ENCODE peak calls at places on chromosomes 2 and 18, in seven cellular contexts. D is upper lobe of right lung; L is AG04449; I is NCI-H446 treated with DMSO at 0.1 percent for 48 hours; S is activated CD4-positive, alpha-beta memory T cell treated with anti-CD3 and anti-CD28 coated beads for 36 hours; E is Ammon's horn; M is astrocyte of the spinal cord. P is an unnamed sample.

GRCh38 chr2:223896751-223897320 is 48.3 kb downstream of the WDFY1 start:
- DNase-seq in D (no peak), E (no peak), L (no peak), S (peak), M (peak), I (no peak), P (peak)

GRCh38 chr2:8409461-8410260 is 272.2 kb upstream of the ID2 start:
- DNase-seq in L (no peak), E (peak), I (no peak), D (no peak), M (no peak), S (no peak), P (no peak)

GRCh38 chr2:5617796-5618195 is 74.4 kb upstream of the SOX11 start:
- DNase-seq in D (no peak), I (no peak), S (no peak), L (no peak), M (peak), E (no peak), P (no peak)

GRCh38 chr2:150141241-150142001 is 346.0 kb downstream of the RND3 start:
- DNase-seq in I (no peak), M (peak), S (no peak), L (no peak), D (no peak), E (no peak), P (peak)

GRCh38 chr18:22309191-22309590 is 108.5 kb downstream of the CTAGE1 start:
- DNase-seq in S (no peak), I (no peak), E (no peak), D (no peak), M (peak), L (no peak), P (no peak)

GRCh38 chr2:126932966-126933555 is 34.4 kb downstream of the TEX51 start:
- DNase-seq in D (no peak), S (no peak), M (no peak), I (no peak), E (no peak), L (no peak), P (no peak)

GRCh38 chr2:17515652-17516051 is 2.6 kb downstream of the RAD51AP2 start:
- DNase-seq in D (no peak), L (no peak), M (no peak), I (no peak), S (no peak), E (no peak), P (no peak)

GRCh38 chr2:205034034-205034433 is 488.8 kb downstream of the PARD3B start:
- DNase-seq in D (no peak), I (no peak), L (no peak), S (no peak), M (no peak), E (no peak), P (peak)

GRCh38 chr2:8488001-8488738 is 193.7 kb upstream of the ID2 start:
- DNase-seq in I (no peak), S (peak), D (no peak), M (peak), E (peak), L (no peak), P (no peak)

GRCh38 chr18:55236150-55236931 is 277.1 kb upstream of the CCDC68 start:
- DNase-seq in E (peak), D (no peak), M (peak), S (no peak), L (no peak), I (no peak), P (peak)

GRCh38 chr18:32074206-32074605 is 17.5 kb upstream of the RNF138 start:
- DNase-seq in S (no peak), E (no peak), M (no peak), D (no peak), L (no peak), I (no peak), P (no peak)

GRCh38 chr18:3970929-3971328 is 484.2 kb downstream of the DLGAP1 start:
- DNase-seq in E (no peak), D (no peak), L (no peak), S (no peak), M (no peak), I (no peak), P (no peak)

GRCh38 chr18:47345996-47346395 is 94.5 kb upstream of the SKOR2 start:
- DNase-seq in E (no peak), L (no peak), D (no peak), S (no peak), M (no peak), I (peak), P (no peak)

GRCh38 chr2:231387904-231388724 is 7.4 kb upstream of the B3GNT7 start:
- DNase-seq in D (no peak), S (no peak), E (peak), L (no peak), I (no peak), M (peak), P (peak)

GRCh38 chr2:166417669-166418068 is 41.9 kb upstream of the SCN9A start:
- DNase-seq in S (no peak), I (no peak), D (no peak), E (peak), L (no peak), M (peak), P (peak)

GRCh38 chr2:108932736-108933135 is 56.3 kb downstream of the EDAR start:
- DNase-seq in I (no peak), L (no peak), E (no peak), M (no peak), D (no peak), S (no peak), P (no peak)

GRCh38 chr2:217933326-217933993 is 69.3 kb downstream of the TNS1 start:
- DNase-seq in S (no peak), L (no peak), D (no peak), I (no peak), M (no peak), E (no peak), P (no peak)

GRCh38 chr2:44531289-44531688 is 169.5 kb downstream of the CAMKMT start:
- DNase-seq in M (no peak), D (no peak), E (no peak), L (no peak), I (no peak), S (no peak), P (no peak)

GRCh38 chr18:62436636-62437519 is 85.9 kb upstream of the ZCCHC2 start:
- DNase-seq in M (peak), L (no peak), D (peak), I (no peak), E (peak), S (no peak), P (peak)

GRCh38 chr2:202681688-202682205 is 47.0 kb downstream of the FAM117B start:
- DNase-seq in I (no peak), D (no peak), E (no peak), S (no peak), L (no peak), M (no peak), P (no peak)

GRCh38 chr2:151138507-151138906 is 123.2 kb downstream of the RBM43 start:
- DNase-seq in S (no peak), D (no peak), I (no peak), M (no peak), L (peak), E (no peak), P (no peak)

GRCh38 chr18:63107931-63108330 is 211.6 kb downstream of the BCL2 start:
- DNase-seq in L (no peak), S (no peak), M (no peak), D (no peak), E (no peak), I (no peak), P (no peak)

GRCh38 chr2:68039317-68039716 is 23.5 kb downstream of the C1D start:
- DNase-seq in S (no peak), M (no peak), E (no peak), D (no peak), L (no peak), I (no peak), P (no peak)

GRCh38 chr2:197915548-197916265 is 111.3 kb downstream of the PLCL1 start:
- DNase-seq in E (no peak), M (peak), I (no peak), D (no peak), S (no peak), L (no peak), P (peak)

GRCh38 chr2:241224068-241224850 is 35.8 kb downstream of the ANO7 start:
- DNase-seq in E (peak), L (no peak), M (peak), D (no peak), I (no peak), S (no peak), P (peak)

GRCh38 chr18:78722959-78723706 is 256.5 kb upstream of the SALL3 start:
- DNase-seq in E (no peak), D (no peak), S (no peak), M (no peak), I (no peak), L (no peak), P (no peak)

GRCh38 chr18:49459404-49460171 is 857 bp downstream of the DYM start:
- DNase-seq in M (peak), L (no peak), S (peak), I (no peak), D (no peak), E (peak), P (peak)

GRCh38 chr2:99821572-99822369 is 320.6 kb downstream of the AFF3 start:
- DNase-seq in I (no peak), S (no peak), E (no peak), M (peak), D (no peak), L (no peak), P (peak)

GRCh38 chr2:1954061-1954460 is 209.7 kb upstream of the PXDN start:
- DNase-seq in S (no peak), L (no peak), I (no peak), D (no peak), E (no peak), M (no peak), P (no peak)

GRCh38 chr18:48643262-48643661 is 104.4 kb downstream of the CTIF start:
- DNase-seq in D (no peak), L (no peak), I (no peak), M (no peak), E (no peak), S (no peak), P (peak)

GRCh38 chr18:77131652-77132368 is 773 bp downstream of the MBP start:
- DNase-seq in S (peak), M (no peak), L (no peak), E (no peak), I (no peak), D (peak), P (peak)

GRCh38 chr2:149330127-149331022 is at the start of gene LYPD6:
- DNase-seq in M (peak), L (no peak), S (no peak), E (peak), D (peak), I (peak), P (peak)

GRCh38 chr2:230758566-230759480 is 46.2 kb downstream of the CAB39 start:
- DNase-seq in I (no peak), D (no peak), S (no peak), L (peak), E (no peak), M (peak), P (peak)

GRCh38 chr2:224417361-224417729 is 15.4 kb upstream of the FAM124B start:
- DNase-seq in E (no peak), D (no peak), L (no peak), S (no peak), M (no peak), I (no peak), P (no peak)

GRCh38 chr2:586518-587370 is 90.5 kb downstream of the TMEM18 start:
- DNase-seq in L (no peak), E (peak), S (no peak), I (no peak), M (no peak), D (no peak), P (no peak)

GRCh38 chr2:144943986-144944385 is 424.1 kb upstream of the ZEB2 start:
- DNase-seq in I (no peak), L (peak), S (no peak), D (no peak), E (no peak), M (peak), P (peak)

GRCh38 chr18:13262839-13263691 is 44.5 kb downstream of the LDLRAD4 start:
- DNase-seq in I (no peak), E (no peak), M (no peak), S (peak), D (peak), L (no peak), P (no peak)

P was measured in mesenchymal stem cell.